ENCODE peak calls at places on chromosome 3, in four cellular contexts. One of them, this sample, is unnamed.

GRCh38 chr3:7307410-7307809 is 446.5 kb downstream of the GRM7 start:
- DNase-seq in suprapubic skin: no peak
- DNase-seq in IMR-90: no peak
- DNase-seq in transverse colon: no peak
- DNase-seq in this sample: no peak

GRCh38 chr3:45167011-45167911 is 21.1 kb upstream of the CDCP1 start:
- DNase-seq in IMR-90: peak; percentile 94
- DNase-seq in transverse colon: peak; percentile 92
- DNase-seq in suprapubic skin: peak; percentile 92
- DNase-seq in this sample: peak; percentile 82

GRCh38 chr3:60803812-60804211 is 447.4 kb downstream of the FHIT start:
- DNase-seq in transverse colon: no peak
- DNase-seq in IMR-90: no peak
- DNase-seq in suprapubic skin: no peak
- DNase-seq in this sample: no peak

GRCh38 chr3:81778678-81779182 is 17.3 kb upstream of the GBE1 start:
- DNase-seq in suprapubic skin: no peak
- DNase-seq in IMR-90: peak; percentile 72
- DNase-seq in transverse colon: no peak
- DNase-seq in this sample: no peak

GRCh38 chr3:52934626-52935530 is 37.5 kb upstream of the STIMATE start:
- DNase-seq in transverse colon: peak; percentile 45
- DNase-seq in IMR-90: peak; percentile 64
- DNase-seq in suprapubic skin: no peak
- DNase-seq in this sample: no peak

GRCh38 chr3:57918123-57918837 is 89.9 kb upstream of the FLNB start:
- DNase-seq in IMR-90: peak; percentile 87
- DNase-seq in transverse colon: no peak
- DNase-seq in suprapubic skin: no peak
- DNase-seq in this sample: no peak

GRCh38 chr3:20072422-20072821 is 32.2 kb downstream of the KAT2B start:
- DNase-seq in suprapubic skin: no peak
- DNase-seq in transverse colon: no peak
- DNase-seq in IMR-90: no peak
- DNase-seq in this sample: no peak

GRCh38 chr3:127798716-127799115 is 23.6 kb downstream of the MGLL start:
- DNase-seq in IMR-90: no peak
- DNase-seq in suprapubic skin: peak; percentile 47
- DNase-seq in transverse colon: no peak
- DNase-seq in this sample: no peak

GRCh38 chr3:170506556-170506955 is 79.3 kb downstream of the SLC7A14 start:
- DNase-seq in transverse colon: no peak
- DNase-seq in IMR-90: peak; percentile 71
- DNase-seq in suprapubic skin: no peak
- DNase-seq in this sample: no peak

GRCh38 chr3:157294444-157294843 is 134.5 kb upstream of the CCNL1 start:
- DNase-seq in transverse colon: no peak
- DNase-seq in suprapubic skin: no peak
- DNase-seq in IMR-90: peak; percentile 45
- DNase-seq in this sample: no peak

GRCh38 chr3:60142009-60142408 is 1092.2 kb upstream of the CFAP20DC start:
- DNase-seq in suprapubic skin: no peak
- DNase-seq in IMR-90: no peak
- DNase-seq in transverse colon: no peak
- DNase-seq in this sample: no peak

GRCh38 chr3:10417849-10418248 is 87.5 kb downstream of the ATP2B2 start:
- DNase-seq in IMR-90: peak; percentile 23
- DNase-seq in transverse colon: no peak
- DNase-seq in suprapubic skin: no peak
- DNase-seq in this sample: no peak

GRCh38 chr3:197478746-197479668 is 76.8 kb downstream of the BDH1 start:
- DNase-seq in transverse colon: no peak
- DNase-seq in suprapubic skin: no peak
- DNase-seq in IMR-90: no peak
- DNase-seq in this sample: no peak

GRCh38 chr3:138426211-138426610 is 8.2 kb upstream of the ESYT3 start:
- DNase-seq in IMR-90: peak; percentile 38
- DNase-seq in suprapubic skin: no peak
- DNase-seq in transverse colon: no peak
- DNase-seq in this sample: no peak

GRCh38 chr3:158352551-158352950 is 218.4 kb upstream of the MLF1 start:
- DNase-seq in IMR-90: no peak
- DNase-seq in transverse colon: peak; percentile 11
- DNase-seq in suprapubic skin: no peak
- DNase-seq in this sample: no peak

GRCh38 chr3:51953445-51953844 is 1.7 kb upstream of the GPR62 start:
- DNase-seq in transverse colon: no peak
- DNase-seq in suprapubic skin: no peak
- DNase-seq in IMR-90: peak; percentile 91
- DNase-seq in this sample: no peak

GRCh38 chr3:127483005-127483641 is 107.4 kb downstream of the TPRA1 start:
- DNase-seq in suprapubic skin: peak; percentile 72
- DNase-seq in transverse colon: no peak
- DNase-seq in IMR-90: no peak
- DNase-seq in this sample: peak; percentile 7

GRCh38 chr3:54121404-54122045 is 827 bp upstream of the CACNA2D3 start:
- DNase-seq in transverse colon: no peak
- DNase-seq in IMR-90: no peak
- DNase-seq in suprapubic skin: no peak
- DNase-seq in this sample: no peak

GRCh38 chr3:193701896-193702644 is 109.1 kb downstream of the OPA1 start:
- DNase-seq in IMR-90: peak; percentile 27
- DNase-seq in transverse colon: no peak
- DNase-seq in suprapubic skin: no peak
- DNase-seq in this sample: no peak

GRCh38 chr3:25592510-25592968 is 72.2 kb downstream of the TOP2B start:
- DNase-seq in transverse colon: no peak
- DNase-seq in suprapubic skin: no peak
- DNase-seq in IMR-90: peak; percentile 78
- DNase-seq in this sample: no peak
- TF ChIP-seq CTCF in transverse colon: no peak
- TF ChIP-seq CTCF in suprapubic skin: no peak
- TF ChIP-seq CTCF in IMR-90: peak; percentile 51
- TF ChIP-seq CTCF in this sample: no peak

DNA sequence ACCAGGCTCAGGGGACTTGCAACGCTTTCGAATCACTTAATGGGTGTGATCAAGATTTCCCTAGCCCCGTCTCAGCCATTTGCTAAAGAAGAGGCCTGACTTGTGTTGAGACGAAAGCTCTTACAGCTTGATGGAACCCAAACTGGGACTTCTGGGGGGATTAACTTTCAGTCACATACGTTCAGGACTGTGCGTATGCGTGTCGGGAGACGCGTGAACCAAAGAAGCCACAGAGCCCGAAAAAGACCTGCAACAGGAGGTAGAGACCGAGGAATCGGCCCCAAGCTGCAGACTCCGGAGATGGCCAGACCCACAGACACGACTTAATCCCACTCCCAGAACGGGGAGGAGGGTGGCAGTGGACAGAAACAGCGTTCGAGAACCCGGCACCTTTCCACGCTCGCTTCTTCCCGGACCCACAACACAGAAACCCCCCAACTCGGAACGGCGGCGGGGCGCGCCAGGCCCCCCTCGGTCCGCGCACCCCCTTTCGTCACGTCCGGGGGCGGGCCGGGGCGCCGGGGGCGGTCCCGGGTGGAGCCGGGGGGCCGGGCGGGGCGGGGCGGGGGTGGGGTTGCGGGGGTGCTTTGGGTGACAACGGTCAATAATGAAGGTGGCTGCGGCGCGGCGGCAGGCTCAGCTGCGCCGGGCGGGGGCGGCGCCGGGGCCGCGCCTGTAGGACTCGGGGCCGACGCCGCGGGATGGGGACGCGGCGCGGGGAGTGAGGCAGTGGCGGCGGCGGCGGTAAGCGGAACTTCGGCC is at the start of gene ATP11B:
- DNase-seq in suprapubic skin: peak; percentile 82
- DNase-seq in IMR-90: peak; percentile 41
- DNase-seq in transverse colon: peak; percentile 85
- DNase-seq in this sample: peak; percentile 29
- TF ChIP-seq CTCF in suprapubic skin: no peak
- TF ChIP-seq CTCF in IMR-90: no peak
- TF ChIP-seq CTCF in transverse colon: no peak
- TF ChIP-seq CTCF in this sample: no peak

DNA sequence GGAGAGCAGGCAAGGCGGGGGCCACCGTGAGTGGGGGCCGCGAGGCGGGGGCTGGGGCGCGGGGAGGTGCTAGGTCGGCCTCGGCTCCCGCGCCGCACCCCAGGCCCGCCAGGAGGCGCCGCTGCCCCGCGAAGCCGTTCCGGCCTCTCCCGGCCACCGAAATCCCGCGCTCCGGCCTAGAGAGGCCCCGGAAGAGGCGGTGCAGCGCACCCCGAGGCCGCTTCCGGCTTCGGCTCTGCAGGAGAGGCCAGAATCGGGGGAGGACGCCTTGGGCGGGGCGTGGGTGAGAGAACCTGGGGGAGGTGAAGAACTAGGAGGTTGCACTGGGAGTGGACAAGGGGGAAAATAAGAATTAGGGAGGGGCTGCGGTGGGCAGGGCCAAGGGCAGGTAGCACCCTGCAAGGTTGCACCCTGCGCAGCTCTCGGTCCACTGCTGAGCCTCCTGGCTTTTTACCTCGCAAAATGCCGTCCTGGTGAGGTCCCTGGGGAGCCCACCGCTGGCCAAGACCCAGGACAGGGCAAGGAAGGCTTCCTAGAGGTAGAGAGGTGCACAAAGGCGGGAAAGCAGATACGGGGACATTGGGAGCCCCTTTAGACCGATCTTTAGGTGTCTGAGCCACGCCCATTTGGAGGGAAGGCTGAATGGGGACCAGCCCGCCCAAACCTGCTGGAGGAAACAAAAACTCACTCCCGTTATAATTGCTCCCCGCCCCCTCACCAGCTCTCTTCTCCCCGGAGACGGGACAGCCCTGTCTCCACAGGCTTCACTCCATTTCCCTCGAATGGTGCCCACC is 8.4 kb upstream of the GNAI2 start:
- DNase-seq in transverse colon: peak; percentile 94
- DNase-seq in suprapubic skin: peak; percentile 94
- DNase-seq in IMR-90: peak; percentile 80
- DNase-seq in this sample: peak; percentile 47
- TF ChIP-seq CTCF in transverse colon: peak; percentile 57
- TF ChIP-seq CTCF in suprapubic skin: peak; percentile 67
- TF ChIP-seq CTCF in IMR-90: peak; percentile 91
- TF ChIP-seq CTCF in this sample: no peak

GRCh38 chr3:50154476-50154839 is 666 bp upstream of the SEMA3F start:
- DNase-seq in IMR-90: no peak
- DNase-seq in suprapubic skin: no peak
- DNase-seq in transverse colon: no peak
- DNase-seq in this sample: no peak
- TF ChIP-seq CTCF in IMR-90: peak; percentile 43
- TF ChIP-seq CTCF in suprapubic skin: no peak
- TF ChIP-seq CTCF in transverse colon: no peak
- TF ChIP-seq CTCF in this sample: no peak

DNA sequence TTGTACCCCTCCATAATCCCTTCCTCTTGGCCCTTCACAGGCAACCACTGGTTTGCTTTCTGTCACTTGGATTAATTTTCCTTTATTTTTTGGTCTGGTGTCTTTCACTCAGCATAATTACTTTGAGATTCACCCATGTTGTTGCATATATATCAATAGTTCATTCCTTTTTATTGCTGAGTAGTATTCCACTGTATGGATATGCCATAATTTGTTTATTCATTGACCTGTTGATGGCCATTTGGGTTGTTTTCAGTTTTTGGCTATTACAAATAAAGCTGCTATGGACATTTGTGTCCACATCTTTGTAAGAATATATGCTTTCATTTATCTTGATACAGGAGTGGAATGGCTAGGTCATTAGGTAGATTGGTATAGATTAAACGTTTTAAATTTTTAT is 5.9 kb upstream of the ZNF621 start:
- DNase-seq in suprapubic skin: no peak
- DNase-seq in transverse colon: no peak
- DNase-seq in IMR-90: no peak
- DNase-seq in this sample: no peak
- TF ChIP-seq CTCF in suprapubic skin: no peak
- TF ChIP-seq CTCF in transverse colon: no peak
- TF ChIP-seq CTCF in IMR-90: no peak
- TF ChIP-seq CTCF in this sample: no peak

GRCh38 chr3:49298511-49298910 is 21.5 kb upstream of the C3orf62 start:
- DNase-seq in IMR-90: no peak
- DNase-seq in transverse colon: no peak
- DNase-seq in suprapubic skin: no peak
- DNase-seq in this sample: no peak

GRCh38 chr3:49295489-49296058 is 18.5 kb upstream of the C3orf62 start:
- DNase-seq in transverse colon: no peak
- DNase-seq in suprapubic skin: no peak
- DNase-seq in IMR-90: peak; percentile 35
- DNase-seq in this sample: no peak

GRCh38 chr3:49296781-49297420 is 19.9 kb upstream of the C3orf62 start:
- DNase-seq in transverse colon: peak; percentile 28
- DNase-seq in suprapubic skin: no peak
- DNase-seq in IMR-90: no peak
- DNase-seq in this sample: no peak

DNA sequence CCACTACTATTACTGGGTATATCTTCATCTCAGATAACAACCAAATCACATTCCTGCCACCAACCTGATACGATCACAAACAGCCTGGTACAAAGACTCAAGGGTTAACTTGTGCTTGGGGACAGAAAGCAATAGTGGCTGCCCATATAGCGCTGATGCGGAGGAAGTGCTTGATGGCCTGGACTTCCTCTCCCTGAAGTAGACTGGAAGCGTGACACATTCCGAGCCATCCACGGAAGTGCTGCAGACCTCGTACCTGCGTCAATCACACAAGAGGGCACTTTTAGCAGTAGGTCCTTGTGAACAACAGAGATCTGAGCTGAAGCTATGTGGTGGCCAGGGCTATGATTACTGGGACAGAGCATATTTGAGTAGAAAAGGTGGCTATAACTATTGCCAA is 17.3 kb upstream of the C3orf62 start:
- DNase-seq in IMR-90: no peak
- DNase-seq in suprapubic skin: no peak
- DNase-seq in transverse colon: no peak
- DNase-seq in this sample: no peak
- TF ChIP-seq CTCF in IMR-90: no peak
- TF ChIP-seq CTCF in suprapubic skin: no peak
- TF ChIP-seq CTCF in transverse colon: no peak
- TF ChIP-seq CTCF in this sample: no peak

DNA sequence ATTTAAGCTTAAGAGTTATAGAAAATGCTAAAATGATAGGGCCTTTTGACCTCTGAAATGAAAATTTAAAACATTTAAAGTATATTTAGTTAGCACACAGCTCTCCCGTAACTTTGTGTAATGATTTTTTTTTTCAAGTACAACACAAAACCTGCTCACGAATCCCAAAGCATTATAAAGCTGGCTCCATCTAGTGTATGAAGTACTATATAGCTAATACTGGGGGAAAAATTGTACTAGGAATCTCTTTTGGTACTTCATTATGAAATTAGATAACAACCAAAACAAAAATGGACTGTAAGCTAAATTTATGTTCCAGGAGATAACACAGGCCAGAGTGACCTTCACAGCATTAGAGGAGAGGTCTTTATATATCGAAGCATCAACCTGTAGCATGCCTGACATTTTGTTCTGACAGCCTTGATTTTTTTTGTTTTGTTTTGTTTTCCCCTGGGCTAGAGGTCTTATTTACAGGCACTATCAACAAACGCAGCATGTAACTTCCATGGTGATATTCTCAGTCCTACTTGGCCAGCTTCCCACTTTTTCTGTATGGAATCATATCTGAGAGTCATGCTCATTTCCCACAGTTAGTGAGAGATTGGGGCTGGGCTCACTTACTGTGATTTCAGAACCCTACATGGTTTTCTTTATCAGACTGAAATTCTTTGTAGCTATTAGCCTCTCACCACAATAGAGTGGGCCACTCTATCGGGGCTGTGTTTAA is 116.3 kb downstream of the MITF start:
- DNase-seq in suprapubic skin: no peak
- DNase-seq in IMR-90: peak; percentile 64
- DNase-seq in transverse colon: no peak
- DNase-seq in this sample: no peak
- TF ChIP-seq CTCF in suprapubic skin: no peak
- TF ChIP-seq CTCF in IMR-90: peak; percentile 69
- TF ChIP-seq CTCF in transverse colon: no peak
- TF ChIP-seq CTCF in this sample: no peak